ENCODE peak calls at places on chromosome 15, in ten cellular contexts. S is ELR; T is stimulated activated CD8-positive, alpha-beta memory T cell treated with anti-CD3 and anti-CD28 coated beads, Interleukin-4, amount 100 ng/mL, for 4 hours; Z is AG10803; U is nephron progenitor cell; P is fibroblast of mammary gland; M is NCI-H774; L is GM12891; B is EH; Y is SW480. J is an unnamed sample.
A peak's percentile ranks its signal among the peaks of the same experiment; 100 is the strongest.

GRCh38 chr15:68145706-68146105 is 59.4 kb downstream of the CALML4 start:
- DNase-seq in S (no peak), T (no peak), Z (peak; percentile 16), U (no peak), P (peak; percentile 7), M (no peak), L (no peak), B (peak; percentile 33), Y (no peak), J (no peak)

GRCh38 chr15:101250931-101251829 is 668 bp downstream of the CHSY1 start:
- DNase-seq in S (peak; percentile 68), T (no peak), Z (no peak), U (peak; percentile 71), P (no peak), M (peak; percentile 48), L (no peak), B (peak; percentile 58), Y (peak; percentile 52), J (no peak)

GRCh38 chr15:81937189-81937588 is 108.6 kb downstream of the MEX3B start:
- DNase-seq in S (no peak), T (no peak), Z (no peak), U (no peak), P (no peak), M (no peak), L (no peak), B (no peak), Y (no peak), J (no peak)

GRCh38 chr15:65305144-65305758 is 774 bp downstream of the RNU5B-1 start:
- DNase-seq in S (no peak), T (no peak), Z (no peak), U (no peak), P (no peak), M (no peak), L (no peak), B (no peak), Y (no peak), J (no peak)

GRCh38 chr15:67146875-67147381 is 81.5 kb downstream of the SMAD3 start:
- DNase-seq in S (peak; percentile 95), T (no peak), Z (peak; percentile 87), U (no peak), P (peak; percentile 93), M (no peak), L (no peak), B (peak; percentile 88), Y (peak; percentile 90), J (no peak)

GRCh38 chr15:52309154-52309548 is 13.5 kb upstream of the MYO5C start:
- DNase-seq in S (no peak), T (no peak), Z (no peak), U (no peak), P (peak; percentile 11), M (no peak), L (no peak), B (no peak), Y (no peak), J (no peak)

GRCh38 chr15:94027571-94027970 is 203.8 kb upstream of the MCTP2 start:
- DNase-seq in S (no peak), T (no peak), Z (no peak), U (no peak), P (no peak), M (no peak), L (no peak), B (no peak), Y (no peak), J (no peak)

GRCh38 chr15:45185069-45185779 is 2.5 kb downstream of the SHF start:
- DNase-seq in S (no peak), T (no peak), Z (no peak), U (no peak), P (no peak), M (no peak), L (no peak), B (no peak), Y (no peak), J (no peak)

GRCh38 chr15:31495281-31495680 is 168.6 kb downstream of the KLF13 start:
- DNase-seq in S (no peak), T (no peak), Z (no peak), U (no peak), P (no peak), M (no peak), L (no peak), B (no peak), Y (no peak), J (no peak)

GRCh38 chr15:64379216-64379960 is 1.9 kb downstream of the PCLAF start:
- DNase-seq in S (peak; percentile 48), T (no peak), Z (peak; percentile 41), U (no peak), P (no peak), M (no peak), L (no peak), B (peak; percentile 46), Y (no peak), J (no peak)

GRCh38 chr15:42732095-42732827 is 4.7 kb downstream of the CDAN1 start:
- DNase-seq in S (no peak), T (no peak), Z (no peak), U (no peak), P (no peak), M (no peak), L (no peak), B (no peak), Y (no peak), J (no peak)

GRCh38 chr15:52710050-52710709 is 31.0 kb upstream of the ATOSA start:
- DNase-seq in S (peak; percentile 10), T (no peak), Z (no peak), U (no peak), P (peak; percentile 15), M (no peak), L (no peak), B (peak; percentile 20), Y (no peak), J (no peak)

GRCh38 chr15:88627463-88627862 is 6.3 kb downstream of the AEN start:
- DNase-seq in S (no peak), T (no peak), Z (no peak), U (no peak), P (no peak), M (no peak), L (no peak), B (no peak), Y (peak; percentile 82), J (no peak)

GRCh38 chr15:25727867-25728600 is 135.1 kb downstream of the ATP10A start:
- DNase-seq in S (no peak), T (no peak), Z (no peak), U (no peak), P (no peak), M (no peak), L (no peak), B (no peak), Y (no peak), J (peak; percentile 47)

GRCh38 chr15:60407406-60407805 is 9.6 kb upstream of the ANXA2 start:
- DNase-seq in S (peak; percentile 89), T (no peak), Z (peak; percentile 85), U (no peak), P (peak; percentile 92), M (no peak), L (no peak), B (peak; percentile 87), Y (peak; percentile 68), J (no peak)

GRCh38 chr15:81293728-81294500 is 30.0 kb downstream of the STARD5 start:
- DNase-seq in S (no peak), T (peak; percentile 41), Z (no peak), U (no peak), P (no peak), M (no peak), L (peak; percentile 37), B (no peak), Y (no peak), J (peak; percentile 63)